ENCODE peak calls at places on chromosome 10, in nine cellular contexts. T, Z, M, F, R, V, K, P and W are unnamed samples.

GRCh38 chr10:5629789-5630436 is 36.5 kb downstream of the ASB13 start:
- DNase-seq in K (peak), F (peak), Z (peak), R (peak), T (peak), V (no peak), M (peak), P (peak), W (no peak)

GRCh38 chr10:79178614-79179403 is 110.0 kb downstream of the ZMIZ1 start:
- DNase-seq in K (peak), T (no peak), P (no peak), F (no peak), R (no peak), M (peak), V (no peak), Z (peak), W (no peak)

GRCh38 chr10:14782691-14783363 is 8.1 kb upstream of the FAM107B start:
- DNase-seq in Z (no peak), V (peak), R (no peak), K (no peak), P (no peak), M (no peak), T (no peak), F (no peak), W (no peak)

GRCh38 chr10:19845963-19846362 is 29.7 kb downstream of the PLXDC2 start:
- DNase-seq in P (no peak), M (no peak), R (no peak), F (no peak), T (no peak), Z (peak), V (no peak), K (no peak), W (no peak)

GRCh38 chr10:32923849-32924248 is 34.2 kb downstream of the ITGB1 start:
- DNase-seq in Z (no peak), V (no peak), T (no peak), K (no peak), R (no peak), F (no peak), P (no peak), M (no peak), W (no peak)

GRCh38 chr10:128897414-128897928 is 569.6 kb upstream of the MGMT start:
- DNase-seq in F (no peak), V (no peak), P (no peak), T (no peak), M (no peak), K (no peak), Z (no peak), R (no peak), W (no peak)

GRCh38 chr10:27448926-27449325 is 55.2 kb upstream of the RAB18 start:
- DNase-seq in V (peak), T (no peak), K (peak), F (no peak), Z (no peak), P (no peak), M (no peak), R (no peak), W (no peak)

GRCh38 chr10:12150163-12150562 is 20.7 kb downstream of the SEC61A2 start:
- DNase-seq in T (no peak), R (no peak), M (no peak), F (no peak), P (no peak), V (no peak), K (no peak), Z (no peak), W (no peak)

GRCh38 chr10:46264737-46265368 is 21.9 kb upstream of the ANTXRL start:
- DNase-seq in M (no peak), V (no peak), F (no peak), K (no peak), P (no peak), T (no peak), Z (no peak), R (no peak), W (no peak)

GRCh38 chr10:103512166-103512565 is 18.7 kb downstream of the NEURL1 start:
- DNase-seq in K (no peak), F (no peak), V (no peak), Z (no peak), T (no peak), P (no peak), R (no peak), M (no peak), W (no peak)

GRCh38 chr10:121158988-121159579 is 307.9 kb downstream of the WDR11 start:
- DNase-seq in R (no peak), Z (no peak), V (no peak), M (no peak), K (no peak), F (no peak), P (no peak), T (no peak), W (no peak)

GRCh38 chr10:7666253-7667023 is at the start of gene ITIH5:
- DNase-seq in M (no peak), T (no peak), F (no peak), R (no peak), K (no peak), P (no peak), V (no peak), Z (no peak), W (no peak)

GRCh38 chr10:680146-680545 is 9.3 kb downstream of the DIP2C start:
- DNase-seq in F (no peak), P (no peak), R (no peak), K (no peak), T (no peak), V (no peak), M (peak), Z (no peak), W (no peak)

GRCh38 chr10:60978287-60979115 is 34.5 kb upstream of the RHOBTB1 start:
- DNase-seq in M (no peak), P (no peak), K (peak), T (no peak), R (no peak), Z (no peak), F (no peak), V (no peak), W (no peak)

GRCh38 chr10:99973190-99973589 is 36.6 kb downstream of the DNMBP start:
- DNase-seq in F (no peak), V (no peak), R (no peak), K (no peak), P (no peak), Z (no peak), T (no peak), M (no peak), W (no peak)

GRCh38 chr10:86024555-86025001 is 342.0 kb downstream of the GRID1 start:
- DNase-seq in F (no peak), P (no peak), K (no peak), R (no peak), V (no peak), Z (no peak), T (no peak), M (no peak), W (no peak)

GRCh38 chr10:110056822-110057221 is 49.0 kb downstream of the ADD3 start:
- DNase-seq in T (no peak), K (peak), P (no peak), Z (no peak), M (no peak), F (no peak), R (no peak), V (no peak), W (no peak)

GRCh38 chr10:5395168-5395567 is 9.5 kb downstream of the TUBAL3 start:
- DNase-seq in P (no peak), Z (no peak), T (no peak), R (no peak), V (no peak), K (no peak), F (no peak), M (no peak), W (no peak)

GRCh38 chr10:97647556-97647955 is 7.1 kb downstream of the PI4K2A start:
- DNase-seq in P (no peak), R (no peak), T (no peak), F (no peak), V (no peak), Z (no peak), K (peak), M (no peak), W (no peak)

GRCh38 chr10:121362026-121362425 is 236.2 kb downstream of the FGFR2 start:
- DNase-seq in M (no peak), Z (no peak), F (no peak), K (no peak), R (no peak), V (no peak), T (peak), P (no peak), W (no peak)

GRCh38 chr10:80501913-80502521 is 35.7 kb upstream of the SH2D4B start:
- DNase-seq in R (no peak), F (no peak), M (peak), V (no peak), P (no peak), Z (no peak), K (no peak), T (no peak), W (no peak)

GRCh38 chr10:25818751-25819150 is 115.3 kb upstream of the MYO3A start:
- DNase-seq in P (no peak), Z (no peak), M (no peak), R (no peak), K (no peak), T (no peak), F (no peak), V (no peak), W (no peak)

GRCh38 chr10:128026620-128027281 is 99.5 kb downstream of the MKI67 start:
- DNase-seq in P (no peak), T (no peak), V (no peak), K (no peak), Z (no peak), R (no peak), M (no peak), F (no peak), W (no peak)

GRCh38 chr10:108362306-108362705 is 1197.8 kb upstream of the SORCS1 start:
- DNase-seq in V (no peak), R (no peak), M (no peak), K (no peak), P (no peak), F (no peak), T (no peak), Z (no peak), W (no peak)

GRCh38 chr10:69696073-69696731 is 66.2 kb downstream of the FAM241B start:
- DNase-seq in K (peak), P (no peak), M (no peak), F (no peak), R (no peak), T (no peak), Z (peak), V (peak), W (no peak)

GRCh38 chr10:77943086-77943901 is 16.7 kb upstream of the DLG5 start:
- DNase-seq in M (no peak), Z (peak), T (no peak), P (no peak), K (peak), V (peak), R (no peak), F (no peak), W (no peak)

GRCh38 chr10:85193796-85194195 is 865.4 kb downstream of the CCSER2 start:
- DNase-seq in M (no peak), K (no peak), P (no peak), Z (no peak), F (no peak), R (no peak), V (no peak), T (no peak), W (no peak)

GRCh38 chr10:11871470-11871869 is 48.3 kb downstream of the PROSER2 start:
- DNase-seq in M (peak), R (no peak), Z (no peak), P (no peak), K (peak), V (no peak), F (no peak), T (no peak), W (no peak)

GRCh38 chr10:80429521-80429966 is 21.2 kb downstream of the PRXL2A start:
- DNase-seq in V (no peak), K (no peak), T (peak), R (no peak), F (no peak), P (no peak), M (no peak), Z (no peak), W (no peak)